ENCODE peak calls at places on chromosomes 5 and 9, in seven cellular contexts. B, H, X, A, P, E and Y are unnamed samples.

GRCh38 chr9:81335879-81336421 is 353.4 kb downstream of the TLE1 start:
- DNase-seq in B (no peak), H (no peak), X (no peak), A (no peak), P (no peak), E (no peak), Y (no peak)

GRCh38 chr9:84514421-84514820 is 155.1 kb upstream of the NTRK2 start:
- DNase-seq in B (no peak), H (no peak), X (no peak), A (no peak), P (no peak), E (no peak), Y (no peak)

GRCh38 chr9:116060631-116061030 is 93.0 kb upstream of the PAPPA start:
- DNase-seq in B (no peak), H (no peak), X (no peak), A (no peak), P (no peak), E (no peak), Y (no peak)

GRCh38 chr5:180153099-180153498 is 55.9 kb downstream of the RASGEF1C start:
- DNase-seq in B (no peak), H (peak; percentile 0), X (no peak), A (no peak), P (no peak), E (no peak), Y (no peak)

GRCh38 chr5:109844695-109845094 is 155.0 kb downstream of the MAN2A1 start:
- DNase-seq in B (no peak), H (no peak), X (no peak), A (peak; percentile 82), P (no peak), E (no peak), Y (no peak)

GRCh38 chr9:124007157-124007460 is 4.5 kb upstream of the LHX2 start:
- DNase-seq in B (peak; percentile 34), H (no peak), X (no peak), A (no peak), P (no peak), E (no peak), Y (no peak)

GRCh38 chr9:81032030-81032572 is 657.2 kb downstream of the TLE1 start:
- DNase-seq in B (no peak), H (no peak), X (no peak), A (peak; percentile 95), P (no peak), E (no peak), Y (no peak)

GRCh38 chr5:111127453-111128195 is 35.5 kb downstream of the WDR36 start:
- DNase-seq in B (peak; percentile 67), H (no peak), X (no peak), A (no peak), P (no peak), E (no peak), Y (no peak)

GRCh38 chr9:126009047-126009446 is 261.9 kb downstream of the PBX3 start:
- DNase-seq in B (no peak), H (no peak), X (no peak), A (no peak), P (peak; percentile 32), E (peak; percentile 6), Y (no peak)

GRCh38 chr9:126203313-126203712 is 123.3 kb upstream of the MVB12B start:
- DNase-seq in B (peak; percentile 34), H (no peak), X (no peak), A (no peak), P (no peak), E (no peak), Y (no peak)

GRCh38 chr9:114587345-114588149 is at the start of gene ATP6V1G1:
- DNase-seq in B (peak; percentile 100), H (peak; percentile 100), X (peak; percentile 97), A (peak; percentile 99), P (peak; percentile 98), E (peak; percentile 98), Y (peak; percentile 99)

GRCh38 chr9:33737811-33738606 is 57.4 kb upstream of the PRSS3 start:
- DNase-seq in B (peak; percentile 88), H (peak; percentile 52), X (no peak), A (peak; percentile 44), P (peak; percentile 64), E (peak; percentile 39), Y (no peak)
- TF ChIP-seq CTCF in B (peak; percentile 94), H (peak; percentile 52), X (peak; percentile 17), A (peak; percentile 73), P (peak; percentile 81), E (peak; percentile 64), Y (peak; percentile 33)

GRCh38 chr9:18662320-18662719 is 188.4 kb downstream of the ADAMTSL1 start:
- DNase-seq in B (no peak), H (no peak), X (no peak), A (no peak), P (no peak), E (no peak), Y (no peak)

GRCh38 chr9:18666348-18666747 is 192.4 kb downstream of the ADAMTSL1 start:
- DNase-seq in B (no peak), H (no peak), X (no peak), A (peak; percentile 54), P (no peak), E (no peak), Y (no peak)

GRCh38 chr9:18668944-18669343 is 195.0 kb downstream of the ADAMTSL1 start:
- DNase-seq in B (peak; percentile 49), H (no peak), X (no peak), A (peak; percentile 4), P (no peak), E (no peak), Y (no peak)

GRCh38 chr9:18665947-18666346 is 192.0 kb downstream of the ADAMTSL1 start:
- DNase-seq in B (no peak), H (no peak), X (no peak), A (peak; percentile 30), P (no peak), E (no peak), Y (no peak)

DNA sequence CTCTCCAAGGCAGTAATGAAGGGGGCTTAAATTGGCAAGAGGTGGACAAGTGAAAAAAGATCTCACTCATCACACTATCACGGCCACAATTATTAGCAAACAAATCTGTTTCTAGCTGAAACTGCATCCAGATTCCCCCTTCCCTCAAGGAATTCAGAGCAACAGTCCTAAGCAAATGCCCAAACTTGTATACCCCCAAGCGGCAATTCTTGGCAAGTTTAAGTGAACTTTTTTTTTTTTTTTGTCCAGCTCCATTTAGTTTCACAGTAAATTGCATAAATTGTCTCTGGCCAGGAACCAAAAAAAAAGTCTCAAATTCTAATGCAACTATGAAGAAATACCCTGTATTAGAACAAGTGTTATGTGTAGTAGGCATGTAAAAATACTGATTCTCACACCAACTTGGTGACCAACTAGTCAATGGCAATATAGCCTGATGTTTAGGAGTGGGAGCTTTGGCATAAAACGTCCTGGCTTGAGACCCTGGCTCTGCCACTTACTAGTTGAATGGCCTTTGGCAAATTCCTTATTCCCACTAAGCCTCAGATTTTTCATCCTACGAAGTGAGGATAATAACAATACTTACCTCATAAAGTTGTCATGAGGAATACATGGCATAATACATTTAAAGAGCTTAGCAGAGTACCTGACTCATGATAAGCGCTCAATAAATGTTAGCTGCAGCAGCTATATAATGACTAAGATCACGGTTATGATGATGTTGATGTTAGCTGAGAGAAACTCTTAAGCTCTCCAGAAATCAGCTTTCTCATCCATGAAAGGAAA is 193.2 kb downstream of the ADAMTSL1 start:
- DNase-seq in B (no peak), H (no peak), X (no peak), A (peak; percentile 59), P (no peak), E (no peak), Y (no peak)
- H3K4me1 ChIP-seq in B (no peaks in the 10 kb centered on the region), H (no peaks in the 10 kb centered on the region), X (no peaks in the 10 kb centered on the region), A (no peaks in the 10 kb centered on the region), P (no peaks in the 10 kb centered on the region), E (no peaks in the 10 kb centered on the region), Y (no peaks in the 10 kb centered on the region)

GRCh38 chr5:116542619-116543018 is 32.0 kb downstream of the SEMA6A start:
- DNase-seq in B (no peak), H (peak; percentile 62), X (no peak), A (no peak), P (no peak), E (no peak), Y (no peak)

GRCh38 chr5:116546743-116547124 is 27.9 kb downstream of the SEMA6A start:
- DNase-seq in B (no peak), H (no peak), X (no peak), A (no peak), P (no peak), E (no peak), Y (no peak)

GRCh38 chr5:116546033-116546742 is 28.4 kb downstream of the SEMA6A start:
- DNase-seq in B (no peak), H (peak; percentile 91), X (no peak), A (no peak), P (no peak), E (no peak), Y (no peak)

GRCh38 chr5:116544542-116545241 is 29.9 kb downstream of the SEMA6A start:
- DNase-seq in B (no peak), H (peak; percentile 76), X (no peak), A (no peak), P (no peak), E (no peak), Y (no peak)

DNA sequence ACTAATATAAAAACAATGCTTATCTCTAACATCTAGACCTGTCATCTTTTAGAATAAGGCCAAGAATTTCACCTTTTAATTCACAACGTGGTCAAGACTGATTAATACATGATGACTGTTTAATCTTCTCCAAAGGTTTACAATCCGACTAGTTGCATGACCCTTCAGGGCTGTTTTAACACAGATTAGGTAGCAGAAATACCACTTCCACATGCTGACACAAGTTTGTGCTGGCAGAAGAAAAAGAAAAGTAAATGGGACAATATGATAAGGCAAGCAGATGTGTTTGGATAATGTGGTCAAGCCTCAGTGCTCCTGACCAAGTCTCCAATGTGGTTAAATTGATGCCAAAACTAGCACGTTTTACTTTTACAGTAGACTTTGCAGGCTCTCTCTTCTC is 31.1 kb downstream of the SEMA6A start:
- DNase-seq in B (no peak), H (no peak), X (no peak), A (peak; percentile 87), P (no peak), E (no peak), Y (no peak)
- H3K4me3 ChIP-seq in B (no peak overlapping the region), H (no peak overlapping the region), X (no peak overlapping the region), A (no peak overlapping the region), P (no peak overlapping the region), E (no peak overlapping the region), Y (no peak overlapping the region)

GRCh38 chr5:16674750-16675149 is 58.0 kb upstream of the RETREG1 start:
- DNase-seq in B (no peak), H (no peak), X (no peak), A (no peak), P (no peak), E (no peak), Y (no peak)

GRCh38 chr5:16679198-16679597 is 62.4 kb upstream of the RETREG1 start:
- DNase-seq in B (no peak), H (no peak), X (no peak), A (no peak), P (no peak), E (no peak), Y (no peak)

GRCh38 chr5:16675747-16676255 is 59.0 kb upstream of the RETREG1 start:
- DNase-seq in B (no peak), H (no peak), X (no peak), A (no peak), P (no peak), E (no peak), Y (no peak)

GRCh38 chr5:16681761-16682335 is 65.1 kb upstream of the RETREG1 start:
- DNase-seq in B (no peak), H (no peak), X (peak; percentile 63), A (no peak), P (no peak), E (no peak), Y (no peak)

DNA sequence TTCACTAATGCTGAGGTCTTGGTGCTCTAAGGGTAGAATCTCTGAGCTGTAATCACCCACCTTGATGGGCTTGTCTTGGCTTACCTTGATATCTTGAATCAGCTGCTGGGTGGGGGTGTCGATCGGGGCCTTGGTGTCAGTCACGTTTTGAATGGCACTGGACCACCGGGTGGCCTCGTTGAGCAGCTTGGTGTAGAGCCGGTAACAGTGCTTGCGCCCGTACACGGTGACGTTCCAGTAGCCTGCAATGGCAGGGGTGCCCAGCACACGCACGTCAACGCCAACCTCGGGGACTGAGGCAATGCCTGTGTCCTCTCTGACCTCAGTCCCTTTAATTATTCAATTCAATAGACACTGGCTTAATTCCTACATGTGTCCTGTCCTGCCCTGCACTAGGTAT is 63.1 kb upstream of the RETREG1 start:
- DNase-seq in B (peak; percentile 47), H (no peak), X (peak; percentile 40), A (no peak), P (no peak), E (no peak), Y (no peak)
- TF ChIP-seq CTCF in B (peak; percentile 64), H (no peak), X (no peak), A (no peak), P (peak; percentile 38), E (no peak), Y (no peak)